ENCODE peak calls at places on chromosomes 7 and 10, in five cellular contexts. W, X, Q, H and S are unnamed samples.
A peak's percentile ranks its signal among the peaks of the same experiment; 100 is the strongest.

GRCh38 chr10:63573068-63573697 is 52.0 kb downstream of the REEP3 start:
- DNase-seq in Q (no peak), X (no peak), H (no peak), W (peak; percentile 46), S (peak; percentile 11)

GRCh38 chr10:132110713-132111112 is 45.0 kb downstream of the JAKMIP3 start:
- DNase-seq in W (no peak), Q (no peak), H (no peak), X (no peak), S (no peak)

GRCh38 chr10:31320179-31320597 is 1.2 kb downstream of the ZEB1 start:
- DNase-seq in X (peak; percentile 77), H (peak; percentile 14), W (no peak), Q (peak; percentile 25), S (peak; percentile 21)

GRCh38 chr7:12322287-12322902 is 81.3 kb downstream of the VWDE start:
- DNase-seq in H (no peak), X (no peak), W (no peak), Q (no peak), S (no peak)

GRCh38 chr10:93752761-93753160 is 5.0 kb upstream of the LGI1 start:
- DNase-seq in H (peak; percentile 41), Q (no peak), W (peak; percentile 84), X (no peak), S (no peak)

GRCh38 chr7:24715661-24716479 is 41.4 kb downstream of the GSDME start:
- DNase-seq in X (no peak), Q (no peak), W (peak; percentile 37), H (no peak), S (no peak)

GRCh38 chr10:29473087-29473356 is 161.7 kb downstream of the SVIL start:
- DNase-seq in Q (no peak), H (no peak), X (no peak), W (no peak), S (no peak)

GRCh38 chr7:11831727-11832495 is at the start of gene THSD7A:
- DNase-seq in X (peak; percentile 69), Q (peak; percentile 25), W (peak; percentile 22), H (peak; percentile 68), S (no peak)

GRCh38 chr7:82017334-82017943 is 247.6 kb upstream of the HGF start:
- DNase-seq in H (no peak), W (peak; percentile 26), X (no peak), Q (no peak), S (no peak)

GRCh38 chr7:16951483-16952080 is 69.8 kb upstream of the AGR3 start:
- DNase-seq in W (peak; percentile 37), Q (no peak), X (no peak), H (no peak), S (no peak)

GRCh38 chr10:103154464-103155299 is 38.4 kb downstream of the NT5C2 start:
- DNase-seq in X (no peak), Q (no peak), W (no peak), H (no peak), S (no peak)

GRCh38 chr10:90709727-90710126 is 148.1 kb downstream of the HTR7 start:
- DNase-seq in W (no peak), X (no peak), Q (no peak), H (no peak), S (no peak)

GRCh38 chr7:157555308-157555707 is 218.5 kb downstream of the DNAJB6 start:
- DNase-seq in W (peak; percentile 90), X (no peak), Q (no peak), H (no peak), S (no peak)

GRCh38 chr10:89274928-89275327 is 23.4 kb upstream of the LIPA start:
- DNase-seq in H (no peak), W (no peak), X (no peak), Q (no peak), S (no peak)

GRCh38 chr7:130869918-130870317 is 135.9 kb upstream of the KLF14 start:
- DNase-seq in W (no peak), X (no peak), Q (no peak), H (no peak), S (no peak)

GRCh38 chr10:71520042-71520441 is 123.3 kb downstream of the CDH23 start:
- DNase-seq in W (peak; percentile 2), H (no peak), X (no peak), Q (no peak), S (no peak)

GRCh38 chr10:6786579-6787031 is 206.5 kb upstream of the PRKCQ start:
- DNase-seq in X (no peak), H (no peak), Q (no peak), W (peak; percentile 36), S (no peak)

GRCh38 chr10:35641430-35642015 is 573 bp downstream of the FZD8 start:
- DNase-seq in Q (no peak), H (no peak), X (peak; percentile 73), W (peak; percentile 58), S (no peak)

GRCh38 chr10:53846809-53847208 is 954.2 kb downstream of the PCDH15 start:
- DNase-seq in Q (no peak), W (no peak), X (no peak), H (no peak), S (no peak)

GRCh38 chr10:32144817-32145688 is 88.8 kb upstream of the KIF5B start:
- DNase-seq in X (no peak), W (no peak), Q (no peak), H (no peak), S (no peak)

GRCh38 chr10:19908991-19909699 is 92.9 kb downstream of the PLXDC2 start:
- DNase-seq in Q (no peak), X (no peak), H (no peak), W (no peak), S (no peak)

GRCh38 chr10:131570716-131571307 is 259.3 kb upstream of the TCERG1L start:
- DNase-seq in Q (no peak), H (no peak), X (no peak), W (no peak), S (no peak)

GRCh38 chr7:28627263-28627653 is 214.9 kb downstream of the CREB5 start:
- DNase-seq in Q (no peak), H (no peak), W (no peak), X (no peak), S (no peak)

GRCh38 chr7:16891338-16891737 is 9.6 kb upstream of the AGR3 start:
- DNase-seq in Q (no peak), X (no peak), H (peak; percentile 44), W (peak; percentile 68), S (no peak)

GRCh38 chr7:107692501-107692900 is 31.9 kb downstream of the SLC26A4 start:
- DNase-seq in W (no peak), Q (no peak), X (no peak), H (no peak), S (no peak)